ENCODE peak calls at places on chromosomes 13 and 19, in four cellular contexts. D is thoracic aorta; A is GM04504; Q is CD8-positive, alpha-beta T cell. X is an unnamed sample.

GRCh38 chr13:75825161-75825560 is 189.0 kb downstream of the LMO7 start:
- DNase-seq in D (no peak), A (no peak), Q (no peak), X (no peak)

GRCh38 chr13:42007844-42008243 is 40.6 kb upstream of the DGKH start:
- DNase-seq in Q (no peak), A (no peak), D (no peak), X (no peak)

GRCh38 chr19:34662919-34663318 is 14.0 kb downstream of the SCGB2B2 start:
- DNase-seq in D (no peak), Q (peak; percentile 23), A (no peak), X (no peak)

GRCh38 chr13:70173236-70173959 is 65.1 kb upstream of the KLHL1 start:
- DNase-seq in A (no peak), Q (no peak), D (no peak), X (no peak)

GRCh38 chr19:45677351-45678230 is 9.6 kb downstream of the GIPR start:
- DNase-seq in D (no peak), A (no peak), Q (peak; percentile 82), X (peak; percentile 96)

GRCh38 chr19:41872775-41873647 is 4.1 kb upstream of the CD79A start:
- DNase-seq in Q (peak; percentile 74), D (no peak), A (no peak), X (peak; percentile 89)

GRCh38 chr13:38386421-38386820 is 36.8 kb downstream of the UFM1 start:
- DNase-seq in Q (no peak), D (no peak), A (no peak), X (no peak)

GRCh38 chr19:54507824-54508223 is 5.2 kb downstream of the LAIR2 start:
- DNase-seq in D (no peak), Q (no peak), A (no peak), X (no peak)

GRCh38 chr13:59494560-59494970 is 669.2 kb downstream of the DIAPH3 start:
- DNase-seq in Q (no peak), A (no peak), D (no peak), X (no peak)

GRCh38 chr13:37681295-37682032 is 82.9 kb upstream of the POSTN start:
- DNase-seq in A (peak; percentile 67), D (no peak), Q (no peak), X (no peak)

GRCh38 chr13:102359264-102359663 is 42.6 kb downstream of the FGF14 start:
- DNase-seq in D (no peak), Q (no peak), A (no peak), X (no peak)

GRCh38 chr19:47122359-47123335 is 8.0 kb upstream of the SAE1 start:
- DNase-seq in Q (no peak), D (no peak), A (peak; percentile 48), X (no peak)

GRCh38 chr19:681638-682037 is 5.4 kb downstream of the FSTL3 start:
- DNase-seq in A (no peak), Q (no peak), D (no peak), X (no peak)

GRCh38 chr13:100301418-100301817 is 212.5 kb downstream of the PCCA start:
- DNase-seq in A (no peak), D (no peak), Q (no peak), X (no peak)

GRCh38 chr13:110403721-110404120 is 96.6 kb downstream of the COL4A2 start:
- DNase-seq in D (no peak), A (no peak), Q (no peak), X (no peak)

GRCh38 chr19:5339950-5340636 is 519 bp downstream of the PTPRS start:
- DNase-seq in A (no peak), Q (peak; percentile 14), D (no peak), X (no peak)

GRCh38 chr13:77343841-77344240 is 16.9 kb upstream of the MYCBP2 start:
- DNase-seq in Q (no peak), A (no peak), D (no peak), X (no peak)

GRCh38 chr19:9847087-9847671 is 12.1 kb downstream of the PIN1 start:
- DNase-seq in A (peak; percentile 88), Q (peak; percentile 50), D (peak; percentile 41), X (peak; percentile 35)

X was measured in colonic mucosa.